ENCODE peak calls at places on chromosomes 13 and 19, in six cellular contexts. H is pancreas, Z is tibial artery, Y is left ventricle myocardium inferior, K is tibial nerve, R is upper lobe of right lung. J is an unnamed sample.

GRCh38 chr13:39282400-39282972 is 244.2 kb downstream of the NHLRC3 start:
- DNase-seq in H (no peak), Z (no peak), Y (no peak), K (no peak), R (no peak), J (no peak)

GRCh38 chr19:29006057-29006735 is 206.8 kb downstream of the UQCRFS1 start:
- DNase-seq in H (no peak), Z (no peak), Y (no peak), K (no peak), R (peak), J (no peak)

GRCh38 chr13:87999141-87999765 is 328.1 kb downstream of the SLITRK5 start:
- DNase-seq in H (no peak), Z (no peak), Y (no peak), K (no peak), R (no peak), J (no peak)

GRCh38 chr13:21546372-21546771 is 57.6 kb downstream of the MICU2 start:
- DNase-seq in H (no peak), Z (no peak), Y (no peak), K (no peak), R (no peak), J (no peak)

GRCh38 chr19:30227661-30228112 is 144.5 kb upstream of the ZNF536 start:
- DNase-seq in H (peak), Z (no peak), Y (peak), K (no peak), R (peak), J (no peak)

GRCh38 chr19:18194554-18195238 is 1.7 kb downstream of the MPV17L2 start:
- DNase-seq in H (no peak), Z (no peak), Y (no peak), K (no peak), R (peak), J (no peak)

GRCh38 chr13:75935805-75936204 is 299.7 kb downstream of the LMO7 start:
- DNase-seq in H (no peak), Z (no peak), Y (no peak), K (no peak), R (no peak), J (no peak)

GRCh38 chr19:48678201-48678600 is 5.4 kb upstream of the NTN5 start:
- DNase-seq in H (peak), Z (no peak), Y (no peak), K (no peak), R (no peak), J (no peak)

GRCh38 chr13:46281779-46282178 is 70.1 kb downstream of the LRRC63 start:
- DNase-seq in H (no peak), Z (no peak), Y (no peak), K (no peak), R (no peak), J (no peak)

GRCh38 chr19:46868444-46868843 is 7.6 kb downstream of the ARHGAP35 start:
- DNase-seq in H (no peak), Z (no peak), Y (no peak), K (no peak), R (no peak), J (no peak)

GRCh38 chr13:20360835-20361412 is 128.8 kb upstream of the GJB6 start:
- DNase-seq in H (no peak), Z (no peak), Y (no peak), K (no peak), R (no peak), J (no peak)

GRCh38 chr13:73608157-73608516 is 526.1 kb downstream of the KLF12 start:
- DNase-seq in H (no peak), Z (no peak), Y (no peak), K (no peak), R (no peak), J (no peak)

GRCh38 chr19:51607077-51607476 is 23.1 kb downstream of the SIGLEC5 start:
- DNase-seq in H (no peak), Z (no peak), Y (no peak), K (no peak), R (no peak), J (no peak)

GRCh38 chr13:75319244-75319643 is 162.7 kb downstream of the TBC1D4 start:
- DNase-seq in H (no peak), Z (no peak), Y (no peak), K (no peak), R (no peak), J (no peak)

GRCh38 chr19:45404557-45405434 is at the start of gene PPP1R13L:
- DNase-seq in H (peak), Z (peak), Y (peak), K (no peak), R (peak), J (peak)

GRCh38 chr13:110391273-110391672 is 84.2 kb downstream of the COL4A2 start:
- DNase-seq in H (no peak), Z (no peak), Y (no peak), K (no peak), R (no peak), J (no peak)

GRCh38 chr13:102978168-102978567 is 88.0 kb downstream of the SLC10A2 start:
- DNase-seq in H (no peak), Z (no peak), Y (no peak), K (no peak), R (no peak), J (no peak)

GRCh38 chr19:12969292-12969988 is at the start of gene DAND5:
- DNase-seq in H (no peak), Z (no peak), Y (peak), K (no peak), R (no peak), J (no peak)

GRCh38 chr13:80083516-80084085 is 257.3 kb downstream of the SPRY2 start:
- DNase-seq in H (no peak), Z (no peak), Y (no peak), K (no peak), R (no peak), J (no peak)
- H3K4me3 ChIP-seq in H (no peak), Z (no peak), Y (no peak), K (no peak), R (no peak), J (peak)

GRCh38 chr13:44382635-44383145 is 9.1 kb downstream of the SERP2 start:
- DNase-seq in H (no peak), Z (no peak), Y (no peak), K (no peak), R (no peak), J (no peak)

GRCh38 chr13:44384778-44385177 is 11.2 kb downstream of the SERP2 start:
- DNase-seq in H (no peak), Z (no peak), Y (no peak), K (no peak), R (no peak), J (no peak)

GRCh38 chr13:44385847-44386246 is 12.2 kb downstream of the SERP2 start:
- DNase-seq in H (no peak), Z (no peak), Y (no peak), K (no peak), R (no peak), J (no peak)

GRCh38 chr13:44385401-44385800 is 11.8 kb downstream of the SERP2 start:
- DNase-seq in H (no peak), Z (no peak), Y (no peak), K (no peak), R (no peak), J (no peak)

GRCh38 chr13:44383945-44384344 is 10.3 kb downstream of the SERP2 start:
- DNase-seq in H (no peak), Z (no peak), Y (no peak), K (no peak), R (no peak), J (no peak)
- H3K27ac ChIP-seq in H (no peak), Z (no peak), Y (peak), K (no peak), R (no peak), J (no peak)

DNA sequence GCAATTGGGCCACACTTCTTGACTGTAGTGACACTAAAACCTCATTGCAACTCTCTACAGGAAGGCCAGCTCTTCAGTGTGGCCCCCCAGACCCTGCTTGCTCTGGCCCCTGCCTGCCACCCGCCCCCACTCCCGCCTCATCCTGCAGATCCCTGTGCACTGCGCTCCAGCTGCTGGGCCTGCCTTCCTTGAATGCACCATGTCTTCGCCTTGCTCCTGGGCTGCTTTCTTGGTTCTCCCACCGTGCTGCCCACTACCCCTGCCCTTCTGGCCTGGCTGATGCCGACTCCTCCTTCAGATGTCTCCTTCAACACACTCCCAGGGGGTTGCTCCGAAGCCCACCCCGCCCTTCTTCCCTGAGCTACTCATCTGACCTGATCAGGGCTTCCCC is 98.2 kb downstream of the SIPA1L3 start:
- DNase-seq in H (no peak), Z (no peak), Y (no peak), K (no peak), R (no peak), J (no peak)
- H3K4me3 ChIP-seq in H (no peak), Z (peak), Y (peak), K (peak), R (no peak), J (no peak)

GRCh38 chr13:26993780-26994179 is 177.8 kb downstream of the USP12 start:
- DNase-seq in H (no peak), Z (no peak), Y (no peak), K (no peak), R (no peak), J (no peak)

GRCh38 chr13:26989261-26990007 is 182.2 kb downstream of the USP12 start:
- DNase-seq in H (no peak), Z (no peak), Y (no peak), K (no peak), R (no peak), J (no peak)

GRCh38 chr13:26992951-26993490 is 178.6 kb downstream of the USP12 start:
- DNase-seq in H (no peak), Z (no peak), Y (no peak), K (no peak), R (no peak), J (no peak)

GRCh38 chr13:26988059-26988769 is 183.4 kb downstream of the USP12 start:
- DNase-seq in H (no peak), Z (no peak), Y (no peak), K (no peak), R (no peak), J (no peak)

DNA sequence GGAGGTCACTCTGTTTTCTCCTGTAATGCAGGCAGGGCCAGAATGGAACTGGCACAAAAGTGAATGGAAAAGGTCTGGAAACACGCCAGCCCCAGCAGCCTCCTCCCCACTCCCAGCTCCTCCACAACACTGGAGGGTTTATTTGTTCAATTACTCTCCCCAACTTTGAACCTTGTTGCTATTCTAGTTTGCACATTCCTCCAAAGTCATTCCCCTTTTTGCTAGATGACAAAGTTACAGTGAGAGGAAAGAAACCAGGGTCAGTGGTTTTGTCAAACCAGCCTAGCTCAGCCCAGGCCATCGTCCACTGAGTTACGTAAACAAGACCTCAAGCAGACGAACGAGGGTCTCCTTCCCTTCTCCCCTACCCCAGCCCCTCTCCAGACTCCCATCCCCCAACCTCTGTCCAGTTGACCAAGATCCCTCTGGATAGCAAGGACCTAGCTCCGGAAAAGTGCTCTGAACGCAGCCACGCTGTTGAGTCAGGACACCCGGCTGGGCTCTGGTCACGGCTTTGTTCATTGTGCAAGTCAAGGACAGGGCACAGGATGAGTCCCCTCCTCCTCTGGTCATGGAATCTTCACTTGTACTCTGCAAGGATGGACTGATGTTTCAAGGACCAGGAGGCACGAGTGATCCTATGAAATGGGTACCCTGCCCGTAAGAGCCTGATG is 180.0 kb downstream of the USP12 start:
- DNase-seq in H (no peak), Z (no peak), Y (no peak), K (no peak), R (no peak), J (no peak)
- H3K27ac ChIP-seq in H (no peak), Z (peak), Y (no peak), K (no peak), R (no peak), J (no peak)

DNA sequence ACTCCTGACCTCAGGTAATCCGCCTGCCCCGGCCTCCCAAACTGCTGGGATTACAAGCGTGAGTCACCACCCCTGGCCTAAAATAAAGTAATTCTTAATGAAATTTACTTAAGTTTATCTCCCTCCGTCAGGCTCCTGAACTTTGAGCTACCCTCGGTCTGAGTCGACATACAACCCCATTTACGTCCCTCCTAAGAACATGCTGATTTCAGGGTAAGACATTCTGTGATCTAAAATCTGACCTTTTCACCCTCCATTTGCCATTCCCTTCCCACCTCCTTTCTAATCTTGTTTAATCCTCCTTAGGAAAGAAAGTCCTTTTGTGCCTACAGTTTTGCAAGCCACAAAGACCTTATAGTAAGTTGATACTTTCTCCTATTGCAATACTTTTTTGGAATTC is 143.4 kb downstream of the ZNF737 start:
- DNase-seq in H (no peak), Z (no peak), Y (no peak), K (no peak), R (no peak), J (no peak)
- H3K4me3 ChIP-seq in H (no peak), Z (no peak), Y (peak), K (no peak), R (no peak), J (peak)

DNA sequence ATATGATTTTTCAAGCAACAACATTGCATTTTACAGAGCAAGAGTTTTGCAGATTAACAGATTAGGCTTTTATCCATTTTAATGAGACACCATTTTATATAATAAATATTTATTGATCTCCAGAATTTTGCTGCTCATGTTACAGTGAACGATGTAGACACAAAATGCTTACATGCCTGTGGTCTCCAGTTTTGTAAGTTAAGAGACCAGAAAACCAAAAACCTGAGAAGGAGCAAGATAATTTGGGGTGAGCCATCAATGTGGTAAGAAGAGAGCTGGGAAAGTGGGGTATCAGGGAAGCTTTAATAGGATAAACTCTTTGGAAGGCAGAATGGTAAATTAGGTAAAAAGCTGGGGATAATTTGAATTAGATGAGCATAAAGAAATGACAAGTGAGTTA is 2100.5 kb upstream of the PCDH20 start:
- DNase-seq in H (no peak), Z (no peak), Y (no peak), K (no peak), R (no peak), J (no peak)
- H3K27ac ChIP-seq in H (no peak), Z (no peak), Y (no peak), K (no peak), R (no peak), J (no peak)

J was measured in thoracic aorta.